ENCODE peak calls at places on chromosomes 7 and 10, in ten cellular contexts. One of them, this sample, is unnamed.

GRCh38 chr10:132096223-132096622 is 30.5 kb downstream of the JAKMIP3 start:
- DNase-seq in stimulated activated CD8-positive, alpha-beta memory T cell treated with anti-CD3 and anti-CD28 coated beads, Interleukin-7, amount 100 ng/mL, for 4 hours: no peak
- DNase-seq in hypothalamus: no peak
- DNase-seq in AG04449: no peak
- DNase-seq in epithelial cell of esophagus: peak; percentile 20
- DNase-seq in Calu3: peak; percentile 48
- DNase-seq in activated CD4-positive, alpha-beta T cell treated with anti-CD3 and anti-CD28 coated beads, Interleukin-2, amount 10 ng/mL, durations not matched to agents 7 days and 5 days: peak; percentile 17
- DNase-seq in NCI-H1105 treated with DMSO at 0.1 percent for 48 hours: no peak
- DNase-seq in AG08396: no peak
- DNase-seq in NCI-H510A: no peak
- DNase-seq in this sample: peak; percentile 29

GRCh38 chr7:135194494-135195095 is 16.7 kb downstream of the WDR91 start:
- DNase-seq in Calu3: no peak
- DNase-seq in AG04449: no peak
- DNase-seq in epithelial cell of esophagus: peak; percentile 55
- DNase-seq in NCI-H510A: no peak
- DNase-seq in hypothalamus: no peak
- DNase-seq in AG08396: no peak
- DNase-seq in NCI-H1105 treated with DMSO at 0.1 percent for 48 hours: no peak
- DNase-seq in activated CD4-positive, alpha-beta T cell treated with anti-CD3 and anti-CD28 coated beads, Interleukin-2, amount 10 ng/mL, durations not matched to agents 7 days and 5 days: no peak
- DNase-seq in stimulated activated CD8-positive, alpha-beta memory T cell treated with anti-CD3 and anti-CD28 coated beads, Interleukin-7, amount 100 ng/mL, for 4 hours: no peak
- DNase-seq in this sample: no peak

GRCh38 chr7:40658731-40659130 is 523.9 kb downstream of the SUGCT start:
- DNase-seq in AG04449: peak; percentile 26
- DNase-seq in NCI-H510A: no peak
- DNase-seq in AG08396: peak; percentile 34
- DNase-seq in epithelial cell of esophagus: peak; percentile 60
- DNase-seq in activated CD4-positive, alpha-beta T cell treated with anti-CD3 and anti-CD28 coated beads, Interleukin-2, amount 10 ng/mL, durations not matched to agents 7 days and 5 days: no peak
- DNase-seq in NCI-H1105 treated with DMSO at 0.1 percent for 48 hours: no peak
- DNase-seq in Calu3: no peak
- DNase-seq in hypothalamus: no peak
- DNase-seq in stimulated activated CD8-positive, alpha-beta memory T cell treated with anti-CD3 and anti-CD28 coated beads, Interleukin-7, amount 100 ng/mL, for 4 hours: no peak
- DNase-seq in this sample: no peak

GRCh38 chr7:100171087-100171681 is 2.8 kb upstream of the GAL3ST4 start:
- DNase-seq in NCI-H1105 treated with DMSO at 0.1 percent for 48 hours: no peak
- DNase-seq in Calu3: no peak
- DNase-seq in hypothalamus: no peak
- DNase-seq in AG08396: no peak
- DNase-seq in AG04449: no peak
- DNase-seq in epithelial cell of esophagus: no peak
- DNase-seq in NCI-H510A: no peak
- DNase-seq in stimulated activated CD8-positive, alpha-beta memory T cell treated with anti-CD3 and anti-CD28 coated beads, Interleukin-7, amount 100 ng/mL, for 4 hours: no peak
- DNase-seq in activated CD4-positive, alpha-beta T cell treated with anti-CD3 and anti-CD28 coated beads, Interleukin-2, amount 10 ng/mL, durations not matched to agents 7 days and 5 days: peak; percentile 33
- DNase-seq in this sample: no peak

GRCh38 chr7:1823376-1824150 is 153.5 kb downstream of the ELFN1 start:
- DNase-seq in hypothalamus: no peak
- DNase-seq in AG04449: no peak
- DNase-seq in AG08396: no peak
- DNase-seq in Calu3: no peak
- DNase-seq in epithelial cell of esophagus: no peak
- DNase-seq in stimulated activated CD8-positive, alpha-beta memory T cell treated with anti-CD3 and anti-CD28 coated beads, Interleukin-7, amount 100 ng/mL, for 4 hours: no peak
- DNase-seq in activated CD4-positive, alpha-beta T cell treated with anti-CD3 and anti-CD28 coated beads, Interleukin-2, amount 10 ng/mL, durations not matched to agents 7 days and 5 days: no peak
- DNase-seq in NCI-H510A: no peak
- DNase-seq in NCI-H1105 treated with DMSO at 0.1 percent for 48 hours: no peak
- DNase-seq in this sample: no peak

GRCh38 chr10:95660283-95660682 is 3.8 kb upstream of the ALDH18A1 start:
- DNase-seq in Calu3: no peak
- DNase-seq in hypothalamus: no peak
- DNase-seq in NCI-H510A: no peak
- DNase-seq in AG04449: no peak
- DNase-seq in stimulated activated CD8-positive, alpha-beta memory T cell treated with anti-CD3 and anti-CD28 coated beads, Interleukin-7, amount 100 ng/mL, for 4 hours: no peak
- DNase-seq in epithelial cell of esophagus: peak; percentile 14
- DNase-seq in NCI-H1105 treated with DMSO at 0.1 percent for 48 hours: no peak
- DNase-seq in activated CD4-positive, alpha-beta T cell treated with anti-CD3 and anti-CD28 coated beads, Interleukin-2, amount 10 ng/mL, durations not matched to agents 7 days and 5 days: no peak
- DNase-seq in AG08396: peak; percentile 53
- DNase-seq in this sample: no peak

GRCh38 chr7:139526578-139527544 is 3.4 kb downstream of the CLEC2L start:
- DNase-seq in NCI-H1105 treated with DMSO at 0.1 percent for 48 hours: no peak
- DNase-seq in hypothalamus: no peak
- DNase-seq in AG08396: peak; percentile 85
- DNase-seq in activated CD4-positive, alpha-beta T cell treated with anti-CD3 and anti-CD28 coated beads, Interleukin-2, amount 10 ng/mL, durations not matched to agents 7 days and 5 days: no peak
- DNase-seq in NCI-H510A: no peak
- DNase-seq in epithelial cell of esophagus: peak; percentile 9
- DNase-seq in AG04449: peak; percentile 72
- DNase-seq in Calu3: no peak
- DNase-seq in stimulated activated CD8-positive, alpha-beta memory T cell treated with anti-CD3 and anti-CD28 coated beads, Interleukin-7, amount 100 ng/mL, for 4 hours: no peak
- DNase-seq in this sample: no peak

GRCh38 chr10:47325303-47326291 is 3.3 kb downstream of the GDF2 start:
- DNase-seq in Calu3: no peak
- DNase-seq in activated CD4-positive, alpha-beta T cell treated with anti-CD3 and anti-CD28 coated beads, Interleukin-2, amount 10 ng/mL, durations not matched to agents 7 days and 5 days: no peak
- DNase-seq in stimulated activated CD8-positive, alpha-beta memory T cell treated with anti-CD3 and anti-CD28 coated beads, Interleukin-7, amount 100 ng/mL, for 4 hours: no peak
- DNase-seq in epithelial cell of esophagus: no peak
- DNase-seq in AG04449: no peak
- DNase-seq in NCI-H510A: no peak
- DNase-seq in NCI-H1105 treated with DMSO at 0.1 percent for 48 hours: no peak
- DNase-seq in AG08396: no peak
- DNase-seq in hypothalamus: no peak
- DNase-seq in this sample: no peak

GRCh38 chr10:842795-843194 is 88.7 kb downstream of the LARP4B start:
- DNase-seq in stimulated activated CD8-positive, alpha-beta memory T cell treated with anti-CD3 and anti-CD28 coated beads, Interleukin-7, amount 100 ng/mL, for 4 hours: no peak
- DNase-seq in NCI-H1105 treated with DMSO at 0.1 percent for 48 hours: no peak
- DNase-seq in activated CD4-positive, alpha-beta T cell treated with anti-CD3 and anti-CD28 coated beads, Interleukin-2, amount 10 ng/mL, durations not matched to agents 7 days and 5 days: no peak
- DNase-seq in NCI-H510A: no peak
- DNase-seq in hypothalamus: no peak
- DNase-seq in Calu3: no peak
- DNase-seq in AG08396: no peak
- DNase-seq in AG04449: no peak
- DNase-seq in epithelial cell of esophagus: no peak
- DNase-seq in this sample: no peak

GRCh38 chr7:84904561-84904960 is 282.3 kb downstream of the SEMA3D start:
- DNase-seq in activated CD4-positive, alpha-beta T cell treated with anti-CD3 and anti-CD28 coated beads, Interleukin-2, amount 10 ng/mL, durations not matched to agents 7 days and 5 days: no peak
- DNase-seq in stimulated activated CD8-positive, alpha-beta memory T cell treated with anti-CD3 and anti-CD28 coated beads, Interleukin-7, amount 100 ng/mL, for 4 hours: no peak
- DNase-seq in AG04449: no peak
- DNase-seq in Calu3: no peak
- DNase-seq in NCI-H510A: no peak
- DNase-seq in AG08396: no peak
- DNase-seq in hypothalamus: no peak
- DNase-seq in epithelial cell of esophagus: peak; percentile 75
- DNase-seq in NCI-H1105 treated with DMSO at 0.1 percent for 48 hours: no peak
- DNase-seq in this sample: no peak

GRCh38 chr7:45219130-45219529 is 61.5 kb downstream of the RAMP3 start:
- DNase-seq in AG04449: no peak
- DNase-seq in AG08396: no peak
- DNase-seq in NCI-H1105 treated with DMSO at 0.1 percent for 48 hours: no peak
- DNase-seq in stimulated activated CD8-positive, alpha-beta memory T cell treated with anti-CD3 and anti-CD28 coated beads, Interleukin-7, amount 100 ng/mL, for 4 hours: no peak
- DNase-seq in activated CD4-positive, alpha-beta T cell treated with anti-CD3 and anti-CD28 coated beads, Interleukin-2, amount 10 ng/mL, durations not matched to agents 7 days and 5 days: no peak
- DNase-seq in NCI-H510A: no peak
- DNase-seq in Calu3: no peak
- DNase-seq in epithelial cell of esophagus: no peak
- DNase-seq in hypothalamus: no peak
- DNase-seq in this sample: no peak

GRCh38 chr7:134472572-134473242 is 13.8 kb upstream of the AKR1B1 start:
- DNase-seq in AG08396: no peak
- DNase-seq in activated CD4-positive, alpha-beta T cell treated with anti-CD3 and anti-CD28 coated beads, Interleukin-2, amount 10 ng/mL, durations not matched to agents 7 days and 5 days: no peak
- DNase-seq in hypothalamus: no peak
- DNase-seq in AG04449: no peak
- DNase-seq in epithelial cell of esophagus: peak; percentile 10
- DNase-seq in Calu3: no peak
- DNase-seq in stimulated activated CD8-positive, alpha-beta memory T cell treated with anti-CD3 and anti-CD28 coated beads, Interleukin-7, amount 100 ng/mL, for 4 hours: no peak
- DNase-seq in NCI-H510A: no peak
- DNase-seq in NCI-H1105 treated with DMSO at 0.1 percent for 48 hours: no peak
- DNase-seq in this sample: no peak

GRCh38 chr10:26534384-26534783 is 96.2 kb downstream of the APBB1IP start:
- DNase-seq in Calu3: no peak
- DNase-seq in stimulated activated CD8-positive, alpha-beta memory T cell treated with anti-CD3 and anti-CD28 coated beads, Interleukin-7, amount 100 ng/mL, for 4 hours: no peak
- DNase-seq in epithelial cell of esophagus: no peak
- DNase-seq in NCI-H510A: no peak
- DNase-seq in AG08396: no peak
- DNase-seq in NCI-H1105 treated with DMSO at 0.1 percent for 48 hours: no peak
- DNase-seq in activated CD4-positive, alpha-beta T cell treated with anti-CD3 and anti-CD28 coated beads, Interleukin-2, amount 10 ng/mL, durations not matched to agents 7 days and 5 days: no peak
- DNase-seq in AG04449: no peak
- DNase-seq in hypothalamus: no peak
- DNase-seq in this sample: peak; percentile 37

GRCh38 chr7:55017841-55018240 is 976 bp upstream of the EGFR start:
- DNase-seq in NCI-H1105 treated with DMSO at 0.1 percent for 48 hours: no peak
- DNase-seq in activated CD4-positive, alpha-beta T cell treated with anti-CD3 and anti-CD28 coated beads, Interleukin-2, amount 10 ng/mL, durations not matched to agents 7 days and 5 days: no peak
- DNase-seq in Calu3: no peak
- DNase-seq in hypothalamus: no peak
- DNase-seq in AG04449: no peak
- DNase-seq in AG08396: no peak
- DNase-seq in stimulated activated CD8-positive, alpha-beta memory T cell treated with anti-CD3 and anti-CD28 coated beads, Interleukin-7, amount 100 ng/mL, for 4 hours: no peak
- DNase-seq in NCI-H510A: no peak
- DNase-seq in epithelial cell of esophagus: no peak
- DNase-seq in this sample: no peak

GRCh38 chr10:99785646-99786045 is 3.2 kb downstream of the ABCC2 start:
- DNase-seq in stimulated activated CD8-positive, alpha-beta memory T cell treated with anti-CD3 and anti-CD28 coated beads, Interleukin-7, amount 100 ng/mL, for 4 hours: no peak
- DNase-seq in NCI-H510A: no peak
- DNase-seq in AG04449: no peak
- DNase-seq in NCI-H1105 treated with DMSO at 0.1 percent for 48 hours: no peak
- DNase-seq in activated CD4-positive, alpha-beta T cell treated with anti-CD3 and anti-CD28 coated beads, Interleukin-2, amount 10 ng/mL, durations not matched to agents 7 days and 5 days: no peak
- DNase-seq in Calu3: no peak
- DNase-seq in AG08396: no peak
- DNase-seq in hypothalamus: no peak
- DNase-seq in epithelial cell of esophagus: peak; percentile 82
- DNase-seq in this sample: no peak

GRCh38 chr10:120950103-120950561 is 99.0 kb downstream of the WDR11 start:
- DNase-seq in NCI-H510A: no peak
- DNase-seq in AG04449: no peak
- DNase-seq in activated CD4-positive, alpha-beta T cell treated with anti-CD3 and anti-CD28 coated beads, Interleukin-2, amount 10 ng/mL, durations not matched to agents 7 days and 5 days: no peak
- DNase-seq in stimulated activated CD8-positive, alpha-beta memory T cell treated with anti-CD3 and anti-CD28 coated beads, Interleukin-7, amount 100 ng/mL, for 4 hours: no peak
- DNase-seq in Calu3: no peak
- DNase-seq in hypothalamus: no peak
- DNase-seq in epithelial cell of esophagus: peak; percentile 20
- DNase-seq in NCI-H1105 treated with DMSO at 0.1 percent for 48 hours: no peak
- DNase-seq in AG08396: peak; percentile 21
- DNase-seq in this sample: no peak

GRCh38 chr7:16883918-16884317 is 2.1 kb upstream of the AGR3 start:
- DNase-seq in stimulated activated CD8-positive, alpha-beta memory T cell treated with anti-CD3 and anti-CD28 coated beads, Interleukin-7, amount 100 ng/mL, for 4 hours: no peak
- DNase-seq in epithelial cell of esophagus: no peak
- DNase-seq in hypothalamus: no peak
- DNase-seq in activated CD4-positive, alpha-beta T cell treated with anti-CD3 and anti-CD28 coated beads, Interleukin-2, amount 10 ng/mL, durations not matched to agents 7 days and 5 days: no peak
- DNase-seq in Calu3: no peak
- DNase-seq in NCI-H510A: no peak
- DNase-seq in AG04449: no peak
- DNase-seq in AG08396: no peak
- DNase-seq in NCI-H1105 treated with DMSO at 0.1 percent for 48 hours: peak; percentile 39
- DNase-seq in this sample: no peak

GRCh38 chr7:46226860-46227259 is 305.8 kb upstream of the IGFBP3 start:
- DNase-seq in AG04449: no peak
- DNase-seq in activated CD4-positive, alpha-beta T cell treated with anti-CD3 and anti-CD28 coated beads, Interleukin-2, amount 10 ng/mL, durations not matched to agents 7 days and 5 days: no peak
- DNase-seq in Calu3: no peak
- DNase-seq in NCI-H1105 treated with DMSO at 0.1 percent for 48 hours: no peak
- DNase-seq in hypothalamus: no peak
- DNase-seq in stimulated activated CD8-positive, alpha-beta memory T cell treated with anti-CD3 and anti-CD28 coated beads, Interleukin-7, amount 100 ng/mL, for 4 hours: no peak
- DNase-seq in NCI-H510A: no peak
- DNase-seq in AG08396: no peak
- DNase-seq in epithelial cell of esophagus: no peak
- DNase-seq in this sample: no peak

GRCh38 chr10:35875281-35875680 is 233.2 kb upstream of the FZD8 start:
- DNase-seq in AG04449: peak; percentile 63
- DNase-seq in NCI-H1105 treated with DMSO at 0.1 percent for 48 hours: no peak
- DNase-seq in Calu3: no peak
- DNase-seq in AG08396: no peak
- DNase-seq in activated CD4-positive, alpha-beta T cell treated with anti-CD3 and anti-CD28 coated beads, Interleukin-2, amount 10 ng/mL, durations not matched to agents 7 days and 5 days: no peak
- DNase-seq in epithelial cell of esophagus: no peak
- DNase-seq in NCI-H510A: no peak
- DNase-seq in stimulated activated CD8-positive, alpha-beta memory T cell treated with anti-CD3 and anti-CD28 coated beads, Interleukin-7, amount 100 ng/mL, for 4 hours: no peak
- DNase-seq in hypothalamus: no peak
- DNase-seq in this sample: no peak

GRCh38 chr7:50185188-50185587 is 92.1 kb upstream of the ZPBP start:
- DNase-seq in AG04449: no peak
- DNase-seq in epithelial cell of esophagus: no peak
- DNase-seq in NCI-H1105 treated with DMSO at 0.1 percent for 48 hours: no peak
- DNase-seq in Calu3: no peak
- DNase-seq in hypothalamus: peak; percentile 11
- DNase-seq in NCI-H510A: no peak
- DNase-seq in activated CD4-positive, alpha-beta T cell treated with anti-CD3 and anti-CD28 coated beads, Interleukin-2, amount 10 ng/mL, durations not matched to agents 7 days and 5 days: no peak
- DNase-seq in stimulated activated CD8-positive, alpha-beta memory T cell treated with anti-CD3 and anti-CD28 coated beads, Interleukin-7, amount 100 ng/mL, for 4 hours: no peak
- DNase-seq in AG08396: no peak
- DNase-seq in this sample: no peak

GRCh38 chr7:23373151-23374004 is 74.2 kb downstream of the MALSU1 start:
- DNase-seq in NCI-H510A: peak; percentile 35
- DNase-seq in hypothalamus: no peak
- DNase-seq in stimulated activated CD8-positive, alpha-beta memory T cell treated with anti-CD3 and anti-CD28 coated beads, Interleukin-7, amount 100 ng/mL, for 4 hours: peak; percentile 66
- DNase-seq in AG08396: no peak
- DNase-seq in NCI-H1105 treated with DMSO at 0.1 percent for 48 hours: peak; percentile 80
- DNase-seq in activated CD4-positive, alpha-beta T cell treated with anti-CD3 and anti-CD28 coated beads, Interleukin-2, amount 10 ng/mL, durations not matched to agents 7 days and 5 days: peak; percentile 48
- DNase-seq in Calu3: no peak
- DNase-seq in AG04449: no peak
- DNase-seq in epithelial cell of esophagus: no peak
- DNase-seq in this sample: no peak

GRCh38 chr10:45374451-45375052 is 536 bp downstream of the ALOX5 start:
- DNase-seq in activated CD4-positive, alpha-beta T cell treated with anti-CD3 and anti-CD28 coated beads, Interleukin-2, amount 10 ng/mL, durations not matched to agents 7 days and 5 days: no peak
- DNase-seq in NCI-H1105 treated with DMSO at 0.1 percent for 48 hours: no peak
- DNase-seq in hypothalamus: no peak
- DNase-seq in Calu3: peak; percentile 43
- DNase-seq in epithelial cell of esophagus: peak; percentile 44
- DNase-seq in NCI-H510A: no peak
- DNase-seq in AG04449: no peak
- DNase-seq in AG08396: peak; percentile 5
- DNase-seq in stimulated activated CD8-positive, alpha-beta memory T cell treated with anti-CD3 and anti-CD28 coated beads, Interleukin-7, amount 100 ng/mL, for 4 hours: no peak
- DNase-seq in this sample: no peak

GRCh38 chr7:155274956-155275355 is 22.7 kb upstream of the INSIG1 start:
- DNase-seq in hypothalamus: no peak
- DNase-seq in AG04449: no peak
- DNase-seq in activated CD4-positive, alpha-beta T cell treated with anti-CD3 and anti-CD28 coated beads, Interleukin-2, amount 10 ng/mL, durations not matched to agents 7 days and 5 days: no peak
- DNase-seq in epithelial cell of esophagus: no peak
- DNase-seq in NCI-H510A: no peak
- DNase-seq in Calu3: no peak
- DNase-seq in AG08396: no peak
- DNase-seq in NCI-H1105 treated with DMSO at 0.1 percent for 48 hours: no peak
- DNase-seq in stimulated activated CD8-positive, alpha-beta memory T cell treated with anti-CD3 and anti-CD28 coated beads, Interleukin-7, amount 100 ng/mL, for 4 hours: no peak
- DNase-seq in this sample: no peak

GRCh38 chr10:43939939-43940810 is 291.5 kb upstream of the ZNF32 start:
- DNase-seq in AG08396: no peak
- DNase-seq in hypothalamus: no peak
- DNase-seq in AG04449: no peak
- DNase-seq in NCI-H510A: no peak
- DNase-seq in stimulated activated CD8-positive, alpha-beta memory T cell treated with anti-CD3 and anti-CD28 coated beads, Interleukin-7, amount 100 ng/mL, for 4 hours: no peak
- DNase-seq in NCI-H1105 treated with DMSO at 0.1 percent for 48 hours: no peak
- DNase-seq in epithelial cell of esophagus: no peak
- DNase-seq in Calu3: no peak
- DNase-seq in activated CD4-positive, alpha-beta T cell treated with anti-CD3 and anti-CD28 coated beads, Interleukin-2, amount 10 ng/mL, durations not matched to agents 7 days and 5 days: no peak
- DNase-seq in this sample: no peak

GRCh38 chr10:76550806-76551205 is 1086.8 kb downstream of the KCNMA1 start:
- DNase-seq in NCI-H510A: no peak
- DNase-seq in AG08396: peak; percentile 17
- DNase-seq in activated CD4-positive, alpha-beta T cell treated with anti-CD3 and anti-CD28 coated beads, Interleukin-2, amount 10 ng/mL, durations not matched to agents 7 days and 5 days: no peak
- DNase-seq in hypothalamus: no peak
- DNase-seq in epithelial cell of esophagus: no peak
- DNase-seq in Calu3: no peak
- DNase-seq in stimulated activated CD8-positive, alpha-beta memory T cell treated with anti-CD3 and anti-CD28 coated beads, Interleukin-7, amount 100 ng/mL, for 4 hours: no peak
- DNase-seq in AG04449: no peak
- DNase-seq in NCI-H1105 treated with DMSO at 0.1 percent for 48 hours: no peak
- DNase-seq in this sample: no peak

GRCh38 chr10:74377476-74377875 is 226.5 kb downstream of the ADK start:
- DNase-seq in activated CD4-positive, alpha-beta T cell treated with anti-CD3 and anti-CD28 coated beads, Interleukin-2, amount 10 ng/mL, durations not matched to agents 7 days and 5 days: no peak
- DNase-seq in AG04449: no peak
- DNase-seq in hypothalamus: no peak
- DNase-seq in epithelial cell of esophagus: no peak
- DNase-seq in AG08396: no peak
- DNase-seq in NCI-H1105 treated with DMSO at 0.1 percent for 48 hours: no peak
- DNase-seq in stimulated activated CD8-positive, alpha-beta memory T cell treated with anti-CD3 and anti-CD28 coated beads, Interleukin-7, amount 100 ng/mL, for 4 hours: no peak
- DNase-seq in Calu3: no peak
- DNase-seq in NCI-H510A: no peak
- DNase-seq in this sample: no peak

GRCh38 chr7:84533209-84533608 is 338.6 kb upstream of the SEMA3A start:
- DNase-seq in epithelial cell of esophagus: no peak
- DNase-seq in AG04449: no peak
- DNase-seq in AG08396: no peak
- DNase-seq in stimulated activated CD8-positive, alpha-beta memory T cell treated with anti-CD3 and anti-CD28 coated beads, Interleukin-7, amount 100 ng/mL, for 4 hours: no peak
- DNase-seq in NCI-H1105 treated with DMSO at 0.1 percent for 48 hours: no peak
- DNase-seq in NCI-H510A: no peak
- DNase-seq in hypothalamus: no peak
- DNase-seq in activated CD4-positive, alpha-beta T cell treated with anti-CD3 and anti-CD28 coated beads, Interleukin-2, amount 10 ng/mL, durations not matched to agents 7 days and 5 days: no peak
- DNase-seq in Calu3: no peak
- DNase-seq in this sample: no peak

GRCh38 chr7:2071133-2071832 is 161.5 kb downstream of the MAD1L1 start:
- DNase-seq in stimulated activated CD8-positive, alpha-beta memory T cell treated with anti-CD3 and anti-CD28 coated beads, Interleukin-7, amount 100 ng/mL, for 4 hours: no peak
- DNase-seq in AG08396: no peak
- DNase-seq in NCI-H1105 treated with DMSO at 0.1 percent for 48 hours: no peak
- DNase-seq in hypothalamus: no peak
- DNase-seq in epithelial cell of esophagus: no peak
- DNase-seq in activated CD4-positive, alpha-beta T cell treated with anti-CD3 and anti-CD28 coated beads, Interleukin-2, amount 10 ng/mL, durations not matched to agents 7 days and 5 days: no peak
- DNase-seq in AG04449: no peak
- DNase-seq in NCI-H510A: no peak
- DNase-seq in Calu3: no peak
- DNase-seq in this sample: no peak

This sample was measured in HCT116.